ENCODE peak calls at places on chromosomes 5 and 9, in seven cellular contexts. S, Y, Z, B, H, R and G are unnamed samples.

GRCh38 chr5:142391031-142391872 is 66.4 kb upstream of the SPRY4 start:
- DNase-seq in Z (no peak), H (no peak), R (no peak), Y (no peak), S (no peak), B (no peak), G (no peak)

GRCh38 chr9:72557549-72557948 is 36.1 kb downstream of the TMC1 start:
- DNase-seq in S (peak; percentile 90), Y (peak; percentile 61), H (peak; percentile 48), B (no peak), R (no peak), Z (peak; percentile 11), G (peak; percentile 75)

GRCh38 chr5:172091956-172092732 is 85.7 kb upstream of the FBXW11 start:
- DNase-seq in B (no peak), S (no peak), Y (no peak), Z (no peak), R (no peak), H (no peak), G (no peak)

GRCh38 chr5:9523090-9523813 is 22.6 kb downstream of the SEMA5A start:
- DNase-seq in R (no peak), Z (no peak), S (no peak), H (peak; percentile 32), Y (no peak), B (no peak), G (peak; percentile 79)

GRCh38 chr9:91176426-91176825 is 185.3 kb downstream of the AUH start:
- DNase-seq in Z (no peak), B (no peak), R (no peak), Y (no peak), H (no peak), S (no peak), G (no peak)

GRCh38 chr9:95044731-95045508 is 272.6 kb downstream of the FANCC start:
- DNase-seq in S (no peak), Z (no peak), B (no peak), H (no peak), R (peak; percentile 78), Y (no peak), G (no peak)

GRCh38 chr5:113510836-113511451 is 2.5 kb upstream of the YTHDC2 start:
- DNase-seq in R (no peak), H (no peak), S (peak; percentile 77), Z (no peak), Y (no peak), B (peak; percentile 30), G (peak; percentile 29)

GRCh38 chr5:104845541-104845940 is 1283.0 kb upstream of the NUDT12 start:
- DNase-seq in R (no peak), B (no peak), H (no peak), Z (no peak), S (no peak), Y (no peak), G (no peak)

GRCh38 chr9:105333811-105334210 is 89.4 kb downstream of the SLC44A1 start:
- DNase-seq in S (no peak), Z (no peak), B (no peak), Y (no peak), R (no peak), H (no peak), G (no peak)